ENCODE peak calls at places on chromosomes 5 and 9, in nine cellular contexts. H, Q, U, P, S, R, Y, J and W are unnamed samples.
A peak's percentile ranks its signal among the peaks of the same experiment; 100 is the strongest.

GRCh38 chr5:135473956-135474670 is 22.0 kb upstream of the TIFAB start:
- DNase-seq in H (no peak), Q (no peak), U (no peak), P (no peak), S (no peak), R (no peak), Y (no peak), J (no peak), W (no peak)

GRCh38 chr5:180135967-180136641 is 64.5 kb upstream of the RNF130 start:
- DNase-seq in H (no peak), Q (no peak), U (no peak), P (no peak), S (no peak), R (no peak), Y (no peak), J (peak; percentile 9), W (no peak)

GRCh38 chr5:112126982-112127381 is 292.1 kb downstream of the EPB41L4A start:
- DNase-seq in H (no peak), Q (no peak), U (no peak), P (no peak), S (no peak), R (no peak), Y (no peak), J (no peak), W (no peak)

GRCh38 chr5:72955143-72955767 is 586 bp upstream of the FCHO2 start:
- DNase-seq in H (peak; percentile 83), Q (peak; percentile 56), U (no peak), P (peak; percentile 79), S (no peak), R (peak; percentile 62), Y (peak; percentile 57), J (no peak), W (no peak)

GRCh38 chr5:178074266-178074952 is 38.9 kb upstream of the N4BP3 start:
- DNase-seq in H (no peak), Q (no peak), U (no peak), P (no peak), S (no peak), R (no peak), Y (no peak), J (no peak), W (no peak)

GRCh38 chr5:152329191-152329590 is 75.9 kb downstream of the NMUR2 start:
- DNase-seq in H (no peak), Q (no peak), U (no peak), P (no peak), S (no peak), R (peak; percentile 88), Y (no peak), J (no peak), W (no peak)

GRCh38 chr9:129763235-129763917 is 10.5 kb upstream of the PTGES start:
- DNase-seq in H (no peak), Q (no peak), U (no peak), P (no peak), S (no peak), R (no peak), Y (no peak), J (no peak), W (no peak)

GRCh38 chr5:22058620-22059019 is 794.5 kb downstream of the CDH12 start:
- DNase-seq in H (no peak), Q (no peak), U (no peak), P (no peak), S (no peak), R (no peak), Y (no peak), J (no peak), W (no peak)

GRCh38 chr5:75395277-75395676 is 58.3 kb downstream of the HMGCR start:
- DNase-seq in H (no peak), Q (no peak), U (no peak), P (no peak), S (no peak), R (no peak), Y (no peak), J (no peak), W (no peak)

GRCh38 chr9:125999504-125999881 is 252.3 kb downstream of the PBX3 start:
- DNase-seq in H (no peak), Q (no peak), U (no peak), P (no peak), S (no peak), R (no peak), Y (no peak), J (no peak), W (no peak)

GRCh38 chr5:144467795-144468194 is 297.1 kb downstream of the KCTD16 start:
- DNase-seq in H (peak; percentile 19), Q (peak; percentile 21), U (peak; percentile 30), P (peak; percentile 7), S (no peak), R (peak; percentile 71), Y (peak; percentile 55), J (no peak), W (peak; percentile 39)

GRCh38 chr5:56838409-56839039 is 23.2 kb downstream of the MAP3K1 start:
- DNase-seq in H (no peak), Q (no peak), U (peak; percentile 80), P (no peak), S (no peak), R (peak; percentile 29), Y (peak; percentile 70), J (no peak), W (peak; percentile 52)

GRCh38 chr5:142713151-142713706 is 27.3 kb upstream of the FGF1 start:
- DNase-seq in H (peak; percentile 95), Q (peak; percentile 59), U (peak; percentile 93), P (peak; percentile 89), S (peak; percentile 66), R (peak; percentile 81), Y (peak; percentile 83), J (peak; percentile 84), W (peak; percentile 75)

GRCh38 chr5:178416919-178417318 is 173.3 kb downstream of the COL23A1 start:
- DNase-seq in H (no peak), Q (no peak), U (peak; percentile 47), P (no peak), S (no peak), R (no peak), Y (peak; percentile 30), J (no peak), W (peak; percentile 63)

GRCh38 chr5:114822885-114823284 is 346.8 kb downstream of the TRIM36 start:
- DNase-seq in H (no peak), Q (no peak), U (no peak), P (no peak), S (no peak), R (no peak), Y (no peak), J (no peak), W (no peak)